ENCODE peak calls at places on chromosomes 13 and 19, in six cellular contexts. S, F, K, L, R and T are unnamed samples.

GRCh38 chr13:63605962-63606361 is 2190.3 kb upstream of the PCDH20 start:
- DNase-seq in S (no peak), F (no peak), K (no peak), L (no peak), R (no peak), T (no peak)

GRCh38 chr13:59423708-59424355 is 739.9 kb downstream of the DIAPH3 start:
- DNase-seq in S (no peak), F (no peak), K (no peak), L (no peak), R (no peak), T (no peak)

GRCh38 chr13:98083936-98084335 is 59.0 kb upstream of the FARP1 start:
- DNase-seq in S (no peak), F (no peak), K (no peak), L (no peak), R (no peak), T (no peak)

GRCh38 chr19:31595521-31595920 is 246.3 kb upstream of the TSHZ3 start:
- DNase-seq in S (no peak), F (no peak), K (no peak), L (no peak), R (no peak), T (no peak)

GRCh38 chr19:45747513-45747912 is 14.3 kb downstream of the MEIOSIN start:
- DNase-seq in S (no peak), F (no peak), K (no peak), L (no peak), R (no peak), T (no peak)

GRCh38 chr19:535017-535835 is 3.7 kb downstream of the CDC34 start:
- DNase-seq in S (no peak), F (no peak), K (no peak), L (no peak), R (no peak), T (no peak)

GRCh38 chr19:5113101-5113557 is 144.2 kb downstream of the KDM4B start:
- DNase-seq in S (no peak), F (no peak), K (no peak), L (no peak), R (no peak), T (no peak)

GRCh38 chr13:112260108-112261055 is 115.8 kb upstream of the SPACA7 start:
- DNase-seq in S (no peak), F (no peak), K (no peak), L (no peak), R (no peak), T (no peak)

GRCh38 chr13:109155301-109155761 is 525.9 kb downstream of the MYO16 start:
- DNase-seq in S (no peak), F (no peak), K (no peak), L (no peak), R (no peak), T (peak)

GRCh38 chr13:20126460-20127262 is 34.2 kb downstream of the GJA3 start:
- DNase-seq in S (no peak), F (no peak), K (peak), L (no peak), R (no peak), T (no peak)

GRCh38 chr13:87677334-87678234 is 6.4 kb downstream of the SLITRK5 start:
- DNase-seq in S (no peak), F (no peak), K (peak), L (peak), R (peak), T (no peak)

GRCh38 chr19:38056646-38057045 is 149.6 kb downstream of the SIPA1L3 start:
- DNase-seq in S (no peak), F (no peak), K (no peak), L (no peak), R (no peak), T (no peak)

GRCh38 chr13:29487466-29488454 is 107.7 kb downstream of the SLC7A1 start:
- DNase-seq in S (no peak), F (no peak), K (no peak), L (no peak), R (no peak), T (no peak)

GRCh38 chr19:5380215-5380919 is 39.8 kb upstream of the PTPRS start:
- DNase-seq in S (no peak), F (no peak), K (no peak), L (no peak), R (no peak), T (no peak)

GRCh38 chr19:55498246-55498645 is 10.0 kb downstream of the SSC5D start:
- DNase-seq in S (no peak), F (no peak), K (no peak), L (no peak), R (no peak), T (no peak)

GRCh38 chr13:43878897-43879322 is 630 bp downstream of the CCDC122 start:
- DNase-seq in S (peak), F (no peak), K (no peak), L (no peak), R (peak), T (peak)

GRCh38 chr19:48696353-48697010 is 711 bp downstream of the FUT2 start:
- DNase-seq in S (no peak), F (no peak), K (no peak), L (no peak), R (no peak), T (no peak)

GRCh38 chr13:33191425-33192221 is 93.9 kb downstream of the STARD13 start:
- DNase-seq in S (no peak), F (no peak), K (no peak), L (no peak), R (no peak), T (peak)

GRCh38 chr13:32443111-32443510 is 15.2 kb upstream of the N4BP2L1 start:
- DNase-seq in S (peak), F (peak), K (peak), L (no peak), R (peak), T (no peak)

GRCh38 chr19:35045667-35046300 is 4.3 kb downstream of the HPN start:
- DNase-seq in S (peak), F (no peak), K (peak), L (no peak), R (no peak), T (peak)

GRCh38 chr19:42412223-42412622 is 15.0 kb downstream of the LIPE start:
- DNase-seq in S (no peak), F (no peak), K (no peak), L (no peak), R (no peak), T (no peak)

GRCh38 chr19:49507803-49508494 is 4.5 kb upstream of the FCGRT start:
- DNase-seq in S (no peak), F (no peak), K (no peak), L (no peak), R (no peak), T (no peak)

GRCh38 chr13:79060216-79060615 is 345.8 kb downstream of the RBM26 start:
- DNase-seq in S (no peak), F (no peak), K (no peak), L (no peak), R (no peak), T (no peak)

GRCh38 chr13:106867249-106867648 is 299.3 kb upstream of the ARGLU1 start:
- DNase-seq in S (no peak), F (no peak), K (no peak), L (no peak), R (no peak), T (peak)

GRCh38 chr13:26847281-26847680 is 86.7 kb upstream of the GPR12 start:
- DNase-seq in S (no peak), F (no peak), K (no peak), L (no peak), R (no peak), T (no peak)

GRCh38 chr19:1027953-1028902 is 1.8 kb downstream of the CNN2 start:
- DNase-seq in S (peak), F (peak), K (no peak), L (peak), R (peak), T (peak)

GRCh38 chr13:20435616-20436368 is 89.9 kb downstream of the CRYL1 start:
- DNase-seq in S (no peak), F (no peak), K (no peak), L (no peak), R (no peak), T (no peak)

GRCh38 chr19:29714371-29714952 is 599 bp downstream of the C19orf12 start:
- DNase-seq in S (peak), F (peak), K (no peak), L (no peak), R (no peak), T (no peak)

GRCh38 chr19:23055501-23055900 is 52.5 kb upstream of the ZNF728 start:
- DNase-seq in S (no peak), F (no peak), K (no peak), L (no peak), R (no peak), T (no peak)

GRCh38 chr13:46656786-46657185 is 103.8 kb downstream of the LRCH1 start:
- DNase-seq in S (no peak), F (no peak), K (no peak), L (no peak), R (no peak), T (no peak)

GRCh38 chr19:35262101-35262761 is 6.5 kb upstream of the USF2 start:
- DNase-seq in S (no peak), F (no peak), K (no peak), L (peak), R (no peak), T (no peak)

GRCh38 chr19:844300-844971 is 3.6 kb downstream of the PRTN3 start:
- DNase-seq in S (no peak), F (no peak), K (no peak), L (no peak), R (no peak), T (no peak)

GRCh38 chr13:24339937-24340607 is 30.7 kb downstream of the C1QTNF9 start:
- DNase-seq in S (no peak), F (no peak), K (no peak), L (no peak), R (no peak), T (no peak)

GRCh38 chr13:70107125-70107497 is 515 bp upstream of the ATXN8OS start:
- DNase-seq in S (no peak), F (no peak), K (no peak), L (no peak), R (no peak), T (no peak)

GRCh38 chr19:17610384-17610783 is 54.9 kb downstream of the COLGALT1 start:
- DNase-seq in S (no peak), F (no peak), K (peak), L (no peak), R (no peak), T (peak)

GRCh38 chr19:40101813-40102212 is 11.1 kb upstream of the ZNF780A start:
- DNase-seq in S (no peak), F (no peak), K (no peak), L (no peak), R (no peak), T (no peak)